ENCODE peak calls at places on chromosomes 4 and X, in six cellular contexts. H, W, G, V, J and Q are unnamed samples.

GRCh38 chr4:1215347-1216075 is 33.4 kb downstream of the CTBP1 start:
- DNase-seq in W (no peak), J (no peak), H (peak), V (no peak), G (no peak), Q (no peak)

GRCh38 chr4:21554510-21554909 is 394.1 kb downstream of the KCNIP4 start:
- DNase-seq in G (no peak), V (no peak), H (no peak), W (no peak), J (no peak), Q (no peak)

GRCh38 chrX:29138003-29138402 is 550.8 kb downstream of the IL1RAPL1 start:
- DNase-seq in H (no peak), V (no peak), W (no peak), J (no peak), G (no peak), Q (no peak)

GRCh38 chr4:107034982-107035710 is 967 bp downstream of the DKK2 start:
- DNase-seq in G (no peak), H (no peak), W (no peak), V (peak), J (peak), Q (no peak)

GRCh38 chr4:188984518-188984917 is 845.3 kb downstream of the TRIML1 start:
- DNase-seq in H (no peak), G (no peak), V (no peak), J (no peak), W (no peak), Q (no peak)

GRCh38 chr4:2930135-2930805 is 32.9 kb downstream of the NOP14 start:
- DNase-seq in G (no peak), J (peak), V (no peak), W (no peak), H (no peak), Q (no peak)

GRCh38 chr4:107548211-107548905 is 171.7 kb downstream of the PAPSS1 start:
- DNase-seq in W (no peak), H (no peak), V (peak), G (no peak), J (peak), Q (no peak)

GRCh38 chrX:46793386-46794143 is 34.6 kb upstream of the SLC9A7 start:
- DNase-seq in V (no peak), G (peak), J (no peak), W (no peak), H (no peak), Q (no peak)

GRCh38 chr4:10050171-10051120 is 29.1 kb upstream of the SLC2A9 start:
- DNase-seq in V (no peak), H (no peak), G (no peak), W (no peak), J (no peak), Q (peak)

GRCh38 chr4:138938371-138938699 is 77.2 kb upstream of the NOCT start:
- DNase-seq in V (peak), W (no peak), J (peak), G (peak), H (peak), Q (no peak)

GRCh38 chrX:10482262-10482661 is 138.1 kb downstream of the MID1 start:
- DNase-seq in H (peak), V (no peak), W (no peak), J (no peak), G (no peak), Q (no peak)

GRCh38 chr4:128284317-128284716 is 3.3 kb downstream of the PGRMC2 start:
- DNase-seq in G (no peak), W (no peak), J (no peak), V (no peak), H (no peak), Q (no peak)

GRCh38 chr4:88939697-88940096 is 117.3 kb downstream of the FAM13A start:
- DNase-seq in V (peak), J (no peak), W (no peak), G (no peak), H (no peak), Q (no peak)

GRCh38 chrX:116490091-116490490 is 27.3 kb upstream of the CT83 start:
- DNase-seq in H (no peak), J (no peak), W (no peak), G (peak), V (no peak), Q (no peak)

GRCh38 chrX:110167952-110168451 is 149.9 kb downstream of the AMMECR1 start:
- DNase-seq in G (peak), J (no peak), W (no peak), H (peak), V (no peak), Q (peak)

GRCh38 chrX:103215037-103215767 is at the start of gene BEX4:
- DNase-seq in V (peak), G (peak), H (peak), W (peak), J (peak), Q (peak)

GRCh38 chr4:126766266-126766665 is 866.5 kb upstream of the INTU start:
- DNase-seq in J (no peak), V (peak), H (no peak), G (no peak), W (no peak), Q (no peak)

GRCh38 chr4:7876096-7876993 is 63.3 kb downstream of the AFAP1 start:
- DNase-seq in V (peak), G (peak), J (no peak), H (peak), W (no peak), Q (no peak)

GRCh38 chr4:8914461-8915171 is 43.0 kb upstream of the HMX1 start:
- DNase-seq in J (peak), V (no peak), G (peak), H (no peak), W (no peak), Q (no peak)

GRCh38 chr4:81207793-81208192 is 7.2 kb downstream of the PRKG2 start:
- DNase-seq in W (no peak), V (peak), G (peak), J (no peak), H (no peak), Q (no peak)

GRCh38 chrX:132092439-132093065 is 35.3 kb downstream of the FRMD7 start:
- DNase-seq in V (peak), G (peak), W (peak), J (peak), H (peak), Q (peak)

GRCh38 chr4:139873111-139873866 is 207.7 kb downstream of the MGST2 start:
- DNase-seq in W (no peak), J (no peak), H (no peak), G (peak), V (peak), Q (no peak)

GRCh38 chr4:109113511-109113910 is 188.9 kb downstream of the COL25A1 start:
- DNase-seq in V (peak), G (no peak), W (no peak), H (no peak), J (no peak), Q (no peak)

GRCh38 chrX:139759637-139760036 is 51.7 kb upstream of the MCF2 start:
- DNase-seq in V (peak), W (no peak), G (peak), H (peak), J (peak), Q (peak)

GRCh38 chr4:82431026-82431745 is 796 bp downstream of the ENOPH1 start:
- DNase-seq in J (peak), V (peak), H (peak), W (peak), G (peak), Q (peak)

GRCh38 chr4:149885896-149886295 is 70.3 kb upstream of the IQCM start:
- DNase-seq in V (peak), W (no peak), H (no peak), G (no peak), J (no peak), Q (no peak)

GRCh38 chrX:66654411-66654810 is 15.5 kb upstream of the EDA2R start:
- DNase-seq in J (no peak), V (no peak), G (no peak), W (no peak), H (no peak), Q (no peak)

GRCh38 chrX:30488092-30488491 is 89.5 kb downstream of the TASL start:
- DNase-seq in G (peak), V (peak), W (no peak), H (peak), J (peak), Q (peak)

GRCh38 chr4:8129136-8129535 is 29.5 kb downstream of the ABLIM2 start:
- DNase-seq in H (no peak), J (no peak), G (peak), W (no peak), V (no peak), Q (no peak)

GRCh38 chr4:58214376-58214775 is 1104.2 kb upstream of the IGFBP7 start:
- DNase-seq in H (no peak), J (no peak), W (no peak), V (no peak), G (no peak), Q (no peak)
- TF ChIP-seq CTCF in H (no peak), J (no peak), W (no peak), V (no peak), G (no peak), Q (no peak)

GRCh38 chr4:184807797-184808718 is 17.7 kb downstream of the ACSL1 start:
- DNase-seq in G (no peak), J (no peak), W (no peak), V (peak), H (no peak), Q (no peak)
- TF ChIP-seq CTCF in G (no peak), J (no peak), W (no peak), V (no peak), H (no peak), Q (no peak)

GRCh38 chr4:67918428-67918827 is 34.6 kb upstream of the TMPRSS11D start:
- DNase-seq in H (no peak), V (no peak), W (no peak), G (no peak), J (no peak), Q (no peak)
- TF ChIP-seq CTCF in H (peak), V (no peak), W (no peak), G (peak), J (peak), Q (peak)

DNA sequence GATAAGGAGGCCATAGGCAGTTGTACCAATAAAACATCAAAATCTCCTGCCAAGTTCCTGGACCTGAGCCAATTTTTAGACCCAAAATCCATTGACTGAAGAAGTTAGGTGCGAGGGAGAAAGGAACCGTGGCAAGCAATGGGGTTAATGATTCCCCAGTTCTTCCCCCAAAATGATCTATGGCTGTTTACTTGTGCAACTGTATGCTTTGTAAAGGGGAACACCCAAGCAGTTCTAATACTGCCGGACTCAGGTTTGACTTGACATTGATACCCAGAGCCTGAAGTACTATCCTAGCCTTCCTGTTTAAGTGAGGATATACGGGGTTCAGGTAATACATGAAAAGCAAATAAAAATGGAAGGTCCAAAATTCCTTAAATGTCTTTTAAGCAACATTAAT is 6.7 kb upstream of the EIF4E start:
- DNase-seq in V (no peak), G (no peak), W (no peak), J (no peak), H (no peak), Q (peak)
- TF ChIP-seq CTCF in V (no peak), G (no peak), W (no peak), J (no peak), H (no peak), Q (no peak)

DNA sequence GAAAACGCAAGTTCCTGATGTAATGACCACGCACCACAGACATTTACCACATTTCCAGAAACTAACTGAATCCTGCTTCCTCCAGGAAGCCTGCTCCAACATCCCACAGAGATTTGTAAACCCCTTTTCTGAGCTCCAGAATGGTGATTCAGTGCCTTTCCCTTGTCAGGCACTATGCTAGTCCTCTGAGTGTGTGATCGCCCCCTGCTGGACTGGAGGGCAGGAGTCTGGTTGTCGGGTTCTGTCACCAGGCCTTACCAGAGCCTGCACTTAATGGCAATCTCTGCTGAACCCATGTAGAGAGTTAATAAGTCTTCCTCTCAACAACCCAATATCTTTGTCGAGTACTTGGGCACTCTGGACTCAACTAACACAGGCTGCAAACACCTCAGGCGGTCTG is 14.5 kb upstream of the KDM5C start:
- DNase-seq in V (no peak), J (no peak), W (no peak), G (peak), H (peak), Q (no peak)
- TF ChIP-seq CTCF in V (peak), J (no peak), W (no peak), G (peak), H (no peak), Q (no peak)

GRCh38 chr4:180618396-180618795 is 1624.8 kb upstream of the TENM3 start:
- DNase-seq in G (peak), J (no peak), W (no peak), V (no peak), H (peak), Q (no peak)

GRCh38 chr4:180610317-180610716 is 1632.9 kb upstream of the TENM3 start:
- DNase-seq in J (peak), G (no peak), W (no peak), H (peak), V (peak), Q (no peak)

GRCh38 chr4:180617203-180617602 is 1626.0 kb upstream of the TENM3 start:
- DNase-seq in V (peak), W (no peak), H (no peak), J (peak), G (peak), Q (no peak)

GRCh38 chr4:180615746-180616145 is 1627.5 kb upstream of the TENM3 start:
- DNase-seq in H (no peak), J (no peak), V (no peak), W (no peak), G (peak), Q (no peak)
- TF ChIP-seq CTCF in H (no peak), J (peak), V (no peak), W (no peak), G (no peak), Q (no peak)

DNA sequence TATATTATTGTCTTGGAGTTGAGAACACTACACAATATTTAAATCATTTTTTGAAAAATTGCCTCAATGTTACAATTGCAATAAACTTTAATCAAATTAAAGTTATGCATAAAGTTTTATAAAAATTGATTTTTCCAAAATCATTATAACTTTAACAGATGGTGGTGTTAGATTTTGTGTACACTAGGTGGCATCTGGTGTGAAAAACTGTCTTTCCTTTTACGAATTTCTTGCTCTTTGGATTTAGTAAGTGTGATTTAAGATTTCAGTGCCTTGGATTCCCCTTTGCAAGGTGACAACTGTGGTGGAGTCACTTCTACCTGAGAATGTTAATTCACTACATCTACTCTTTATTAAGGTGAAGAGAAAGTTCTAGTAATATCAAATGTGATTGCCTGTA is 91.6 kb downstream of the AREG start:
- DNase-seq in W (no peak), V (no peak), H (no peak), J (no peak), G (no peak), Q (no peak)
- TF ChIP-seq CTCF in W (no peak), V (peak), H (no peak), J (peak), G (no peak), Q (no peak)

GRCh38 chr4:144615182-144615581 is 30.8 kb upstream of the HHIP start:
- DNase-seq in G (no peak), V (peak), H (no peak), J (no peak), W (no peak), Q (no peak)

DNA sequence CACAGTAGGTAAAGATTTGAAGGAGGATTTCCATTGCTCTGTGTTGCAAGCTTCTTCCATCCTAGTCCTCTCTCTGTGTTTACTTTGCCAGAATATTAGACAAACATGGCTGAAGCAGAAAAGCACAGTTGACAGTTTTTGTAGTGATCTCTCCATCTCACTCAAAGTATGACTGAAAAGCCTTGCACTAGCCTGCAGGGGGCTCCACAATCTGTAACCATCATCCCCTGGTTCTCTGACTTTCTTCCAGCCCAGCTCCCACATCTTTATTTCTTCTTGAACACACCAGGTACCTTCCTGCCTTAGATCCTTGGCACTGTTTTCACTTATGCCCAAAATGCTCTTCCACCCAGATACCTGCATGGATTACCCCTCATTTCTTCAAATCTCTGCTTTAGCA is 34.1 kb upstream of the HHIP start:
- DNase-seq in J (peak), W (no peak), V (peak), H (peak), G (peak), Q (peak)
- TF ChIP-seq CTCF in J (peak), W (no peak), V (peak), H (peak), G (peak), Q (no peak)